ENCODE peak calls at places on chromosomes 2 and 18, in six cellular contexts. I, W, R, F, L and G are unnamed samples.

GRCh38 chr2:3960106-3960505 is 256.7 kb downstream of the DCDC2C start:
- DNase-seq in I (no peak), W (no peak), R (no peak), F (no peak), L (no peak), G (no peak)

GRCh38 chr2:25265802-25266201 is 75.9 kb downstream of the DNMT3A start:
- DNase-seq in I (peak; percentile 56), W (no peak), R (no peak), F (no peak), L (no peak), G (no peak)

GRCh38 chr2:96869824-96870630 is at the start of gene SEMA4C:
- DNase-seq in I (peak; percentile 79), W (peak; percentile 74), R (no peak), F (no peak), L (no peak), G (peak; percentile 86)

GRCh38 chr2:25109822-25110221 is 58.6 kb downstream of the POMC start:
- DNase-seq in I (no peak), W (no peak), R (no peak), F (no peak), L (no peak), G (no peak)

GRCh38 chr2:230895536-230896345 is 29.3 kb downstream of the GPR55 start:
- DNase-seq in I (no peak), W (no peak), R (no peak), F (no peak), L (no peak), G (no peak)

GRCh38 chr2:179741317-179741716 is 120.1 kb downstream of the ZNF385B start:
- DNase-seq in I (no peak), W (no peak), R (no peak), F (no peak), L (no peak), G (no peak)

GRCh38 chr2:60439219-60439974 is 114.1 kb downstream of the BCL11A start:
- DNase-seq in I (peak; percentile 25), W (no peak), R (peak; percentile 96), F (no peak), L (no peak), G (peak; percentile 42)

GRCh38 chr18:26536032-26536431 is 12.3 kb downstream of the KCTD1 start:
- DNase-seq in I (no peak), W (no peak), R (no peak), F (no peak), L (no peak), G (no peak)

GRCh38 chr18:9594782-9595181 is 19.6 kb downstream of the PPP4R1 start:
- DNase-seq in I (no peak), W (no peak), R (no peak), F (no peak), L (no peak), G (no peak)

GRCh38 chr2:139514946-139515345 is 734.8 kb upstream of the NXPH2 start:
- DNase-seq in I (no peak), W (no peak), R (no peak), F (no peak), L (no peak), G (no peak)

GRCh38 chr2:8036366-8036765 is 645.5 kb upstream of the ID2 start:
- DNase-seq in I (no peak), W (no peak), R (no peak), F (no peak), L (no peak), G (no peak)

GRCh38 chr2:240162032-240162431 is 21.6 kb upstream of the OTOS start:
- DNase-seq in I (no peak), W (no peak), R (no peak), F (no peak), L (no peak), G (no peak)
- TF ChIP-seq YY1 in I (no peak), W (no peak), R (no peak), F (no peak), L (no peak), G (no peak)

DNA sequence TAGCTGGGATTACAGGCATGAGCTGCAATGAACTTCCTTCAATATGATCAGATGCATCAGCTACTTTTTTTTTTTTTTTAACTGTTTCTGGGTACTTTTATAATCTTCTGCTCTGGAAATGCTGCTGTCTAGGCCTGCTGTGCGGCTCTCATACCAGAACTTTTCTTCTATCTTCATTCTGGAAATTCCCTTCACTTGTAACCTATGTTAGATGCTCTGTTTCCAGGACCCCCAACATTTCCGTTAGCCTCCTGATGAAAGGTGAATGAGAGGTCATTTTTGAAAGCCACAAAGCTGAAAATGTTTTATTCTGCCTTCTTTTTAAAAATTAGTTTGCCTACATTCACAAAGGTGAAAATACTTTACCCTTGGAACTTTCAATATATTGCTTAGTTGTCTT is 8.6 kb downstream of the AGFG1 start:
- DNase-seq in I (no peak), W (no peak), R (no peak), F (no peak), L (no peak), G (no peak)
- H3K4me2 ChIP-seq in I (no peak overlapping the region), W (no peak overlapping the region), R (peak overlapping the region; percentile 75), F (no peak overlapping the region), L (no peak overlapping the region), G (no peak overlapping the region)

DNA sequence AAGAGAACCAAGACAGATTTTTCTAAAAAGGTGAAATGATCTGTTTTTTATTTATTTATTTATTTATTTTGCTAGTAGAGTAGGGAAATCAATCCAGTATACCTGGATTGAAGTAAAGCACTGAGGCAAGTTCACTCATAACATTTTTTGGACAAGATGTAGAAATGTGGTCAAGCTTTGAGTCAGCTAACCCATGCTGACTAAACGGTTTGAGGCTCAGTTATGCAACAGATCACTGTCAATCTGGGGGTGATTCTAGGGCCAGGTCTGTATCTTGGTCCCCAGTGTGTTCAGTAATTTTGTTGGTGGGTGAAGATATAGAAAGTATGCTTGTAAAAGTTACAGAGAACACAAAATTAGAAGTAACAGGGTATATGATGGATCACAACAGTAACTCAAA is 60.2 kb downstream of the RMDN2 start:
- DNase-seq in I (no peak), W (no peak), R (peak; percentile 20), F (no peak), L (no peak), G (no peak)
- TF ChIP-seq YY1 in I (no peak), W (no peak), R (no peak), F (no peak), L (no peak), G (no peak)

GRCh38 chr2:70828914-70829824 is 6.4 kb downstream of the CD207 start:
- DNase-seq in I (no peak), W (no peak), R (no peak), F (no peak), L (no peak), G (no peak)

GRCh38 chr2:70826696-70827330 is 6.4 kb upstream of the CLEC4F start:
- DNase-seq in I (no peak), W (no peak), R (no peak), F (no peak), L (no peak), G (no peak)

GRCh38 chr2:70829916-70830315 is 5.7 kb downstream of the CD207 start:
- DNase-seq in I (no peak), W (no peak), R (no peak), F (no peak), L (no peak), G (no peak)

GRCh38 chr2:70827388-70827787 is 7.0 kb upstream of the CLEC4F start:
- DNase-seq in I (no peak), W (no peak), R (no peak), F (no peak), L (no peak), G (no peak)

DNA sequence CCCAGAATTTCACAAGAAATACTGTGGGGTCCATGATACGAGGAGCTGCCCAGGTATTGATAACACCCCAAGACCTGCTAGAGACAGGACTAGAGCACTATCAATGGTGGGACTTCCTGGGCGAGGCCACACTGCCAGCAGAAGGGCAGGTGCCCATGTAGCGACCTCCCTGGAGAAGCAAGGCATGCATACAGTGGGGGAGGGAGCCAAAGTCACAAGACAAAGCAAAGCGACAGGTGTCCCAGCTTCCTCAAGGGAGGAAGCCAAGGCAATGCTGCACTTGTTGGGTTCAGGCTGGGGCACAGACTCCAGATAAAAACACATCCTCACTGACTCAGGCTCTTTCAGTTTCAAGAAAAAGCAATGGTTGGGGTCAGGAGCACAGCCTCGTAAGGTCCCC is 7.5 kb downstream of the CD207 start:
- DNase-seq in I (no peak), W (no peak), R (no peak), F (no peak), L (no peak), G (no peak)
- H3K4me2 ChIP-seq in I (no peak overlapping the region), W (peak overlapping the region; percentile 8), R (no peak overlapping the region), F (no peak overlapping the region), L (no peak overlapping the region), G (no peak overlapping the region)

DNA sequence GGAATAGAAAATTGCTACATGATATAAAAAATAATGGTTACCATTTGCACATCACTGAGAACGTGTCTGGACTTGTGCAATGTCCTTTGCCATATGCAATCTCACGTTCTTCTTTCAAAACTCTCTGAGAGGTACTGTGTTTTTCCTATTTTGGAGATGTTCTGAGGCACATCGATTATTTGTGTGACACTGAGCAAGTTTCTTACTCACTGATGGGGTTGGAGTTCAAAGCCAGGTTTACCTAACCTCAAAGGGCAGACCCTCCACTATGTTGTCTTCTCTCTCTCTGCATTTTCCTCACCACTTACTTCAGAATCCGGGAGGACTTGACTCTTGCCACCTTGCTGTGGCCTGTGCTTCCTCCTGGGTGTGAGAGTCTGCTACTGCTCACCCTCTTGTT is 12.2 kb downstream of the UPP2 start:
- DNase-seq in I (no peak), W (no peak), R (no peak), F (no peak), L (no peak), G (no peak)
- TF ChIP-seq YY1 in I (no peak), W (no peak), R (no peak), F (no peak), L (no peak), G (no peak)

GRCh38 chr2:73268831-73269685 is 15.2 kb downstream of the FBXO41 start:
- DNase-seq in I (no peak), W (peak; percentile 85), R (no peak), F (peak; percentile 82), L (no peak), G (no peak)
- H3K4me2 ChIP-seq in I (no peak overlapping the region), W (peak overlapping the region; percentile 99), R (peak overlapping the region; percentile 88), F (peak overlapping the region; percentile 98), L (no peak overlapping the region), G (no peak overlapping the region)

DNA sequence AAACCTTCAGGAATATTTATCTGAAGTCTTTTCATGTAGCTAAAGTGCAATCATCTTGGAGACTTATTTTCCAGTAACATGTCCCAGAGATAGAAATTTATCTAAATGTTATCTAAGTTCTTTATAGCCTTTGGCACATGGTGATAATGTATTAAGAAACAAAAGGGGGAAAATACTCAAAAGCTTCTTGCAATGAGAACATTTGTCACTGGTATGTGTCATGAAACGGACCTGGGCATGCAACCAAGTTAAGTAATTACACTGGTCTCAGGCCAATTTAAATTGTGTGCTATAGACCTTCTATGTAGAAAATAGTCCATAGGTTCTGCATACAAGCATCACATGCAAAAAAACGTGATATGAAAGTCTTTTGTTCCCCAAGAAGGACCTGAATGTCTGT is 136.2 kb downstream of the SLC8A1 start:
- DNase-seq in I (no peak), W (no peak), R (no peak), F (no peak), L (no peak), G (no peak)
- TF ChIP-seq YY1 in I (no peak), W (no peak), R (no peak), F (no peak), L (no peak), G (no peak)